ENCODE peak calls at places on chromosomes 4 and X, in four cellular contexts. One of them, this sample, is unnamed.
A peak's percentile ranks its signal among the peaks of the same experiment; 100 is the strongest.

GRCh38 chr4:77358315-77358928 is 201.4 kb downstream of the CCNG2 start:
- DNase-seq in breast epithelium: no peak
- DNase-seq in H54: peak; percentile 19
- DNase-seq in stomach: no peak
- DNase-seq in this sample: peak; percentile 29

GRCh38 chr4:14990484-14990883 is 11.8 kb upstream of the CPEB2 start:
- DNase-seq in breast epithelium: no peak
- DNase-seq in H54: no peak
- DNase-seq in stomach: no peak
- DNase-seq in this sample: no peak

GRCh38 chr4:3041192-3042142 is 32.9 kb downstream of the HTT-AS start:
- DNase-seq in breast epithelium: no peak
- DNase-seq in H54: no peak
- DNase-seq in stomach: peak; percentile 35
- DNase-seq in this sample: peak; percentile 91

GRCh38 chrX:107676559-107677378 is 48.5 kb downstream of the PRPS1 start:
- DNase-seq in breast epithelium: peak; percentile 91
- DNase-seq in H54: peak; percentile 44
- DNase-seq in stomach: peak; percentile 77
- DNase-seq in this sample: peak; percentile 94

GRCh38 chrX:150525061-150525919 is 43.1 kb upstream of the MTM1 start:
- DNase-seq in breast epithelium: peak; percentile 33
- DNase-seq in H54: no peak
- DNase-seq in stomach: peak; percentile 54
- DNase-seq in this sample: no peak

GRCh38 chrX:71911731-71912050 is 1.0 kb downstream of the NHSL2 start:
- DNase-seq in breast epithelium: no peak
- DNase-seq in H54: no peak
- DNase-seq in stomach: no peak
- DNase-seq in this sample: no peak

GRCh38 chr4:145153181-145153903 is 27.0 kb downstream of the OTUD4 start:
- DNase-seq in breast epithelium: no peak
- DNase-seq in H54: no peak
- DNase-seq in stomach: no peak
- DNase-seq in this sample: no peak

GRCh38 chr4:186201535-186202230 is 10.3 kb downstream of the CYP4V2 start:
- DNase-seq in breast epithelium: no peak
- DNase-seq in H54: no peak
- DNase-seq in stomach: peak; percentile 67
- DNase-seq in this sample: peak; percentile 60

GRCh38 chrX:98506907-98507306 is 1623.2 kb downstream of the RPA4 start:
- DNase-seq in breast epithelium: no peak
- DNase-seq in H54: no peak
- DNase-seq in stomach: no peak
- DNase-seq in this sample: no peak

GRCh38 chr4:172554588-172554987 is 614.0 kb upstream of the GALNT7 start:
- DNase-seq in breast epithelium: no peak
- DNase-seq in H54: no peak
- DNase-seq in stomach: no peak
- DNase-seq in this sample: no peak

GRCh38 chrX:2673611-2674010 is 17.5 kb upstream of the CD99 start:
- DNase-seq in breast epithelium: no peak
- DNase-seq in H54: no peak
- DNase-seq in stomach: no peak
- DNase-seq in this sample: no peak

GRCh38 chrX:132037479-132037993 is 14.4 kb downstream of the STK26 start:
- DNase-seq in breast epithelium: no peak
- DNase-seq in H54: no peak
- DNase-seq in stomach: no peak
- DNase-seq in this sample: no peak

GRCh38 chr4:159227984-159228383 is 125.1 kb downstream of the RAPGEF2 start:
- DNase-seq in breast epithelium: peak; percentile 65
- DNase-seq in H54: peak; percentile 9
- DNase-seq in stomach: peak; percentile 80
- DNase-seq in this sample: no peak

GRCh38 chr4:1512738-1513660 is 106.8 kb upstream of the NKX1-1 start:
- DNase-seq in breast epithelium: no peak
- DNase-seq in H54: no peak
- DNase-seq in stomach: peak; percentile 62
- DNase-seq in this sample: no peak

GRCh38 chrX:295136-295535 is 14.0 kb downstream of the PLCXD1 start:
- DNase-seq in breast epithelium: no peak
- DNase-seq in H54: no peak
- DNase-seq in stomach: no peak
- DNase-seq in this sample: no peak

GRCh38 chr4:128285085-128286023 is 2.3 kb downstream of the PGRMC2 start:
- DNase-seq in breast epithelium: no peak
- DNase-seq in H54: no peak
- DNase-seq in stomach: no peak
- DNase-seq in this sample: no peak

GRCh38 chr4:165709526-165709925 is 163.5 kb upstream of the TLL1 start:
- DNase-seq in breast epithelium: no peak
- DNase-seq in H54: no peak
- DNase-seq in stomach: no peak
- DNase-seq in this sample: no peak

GRCh38 chr4:182507808-182508207 is 264.6 kb downstream of the TENM3 start:
- DNase-seq in breast epithelium: no peak
- DNase-seq in H54: no peak
- DNase-seq in stomach: no peak
- DNase-seq in this sample: no peak

GRCh38 chrX:16664626-16665025 is 14.7 kb downstream of the S100G start:
- DNase-seq in breast epithelium: no peak
- DNase-seq in H54: no peak
- DNase-seq in stomach: no peak
- DNase-seq in this sample: no peak

GRCh38 chr4:155954118-155954503 is 445 bp upstream of the CTSO start:
- DNase-seq in breast epithelium: no peak
- DNase-seq in H54: no peak
- DNase-seq in stomach: no peak
- DNase-seq in this sample: no peak

GRCh38 chrX:71111851-71112468 is 583 bp upstream of the IL2RG start:
- DNase-seq in breast epithelium: no peak
- DNase-seq in H54: no peak
- DNase-seq in stomach: no peak
- DNase-seq in this sample: peak; percentile 73

GRCh38 chrX:65837875-65838549 is 170.6 kb downstream of the MSN start:
- DNase-seq in breast epithelium: no peak
- DNase-seq in H54: no peak
- DNase-seq in stomach: no peak
- DNase-seq in this sample: peak; percentile 20

GRCh38 chr4:32025840-32026459 is 1305.8 kb downstream of the PCDH7 start:
- DNase-seq in breast epithelium: no peak
- DNase-seq in H54: peak; percentile 1
- DNase-seq in stomach: no peak
- DNase-seq in this sample: no peak

GRCh38 chr4:126890994-126891393 is 741.8 kb upstream of the INTU start:
- DNase-seq in breast epithelium: no peak
- DNase-seq in H54: no peak
- DNase-seq in stomach: no peak
- DNase-seq in this sample: no peak

GRCh38 chr4:76377922-76378321 is 43.0 kb downstream of the CCDC158 start:
- DNase-seq in breast epithelium: no peak
- DNase-seq in H54: no peak
- DNase-seq in stomach: peak; percentile 56
- DNase-seq in this sample: peak; percentile 58

GRCh38 chr4:96293806-96294205 is 453.9 kb downstream of the PDHA2 start:
- DNase-seq in breast epithelium: no peak
- DNase-seq in H54: no peak
- DNase-seq in stomach: no peak
- DNase-seq in this sample: no peak

GRCh38 chr4:17769406-17770174 is 11.8 kb downstream of the FAM184B start:
- DNase-seq in breast epithelium: no peak
- DNase-seq in H54: no peak
- DNase-seq in stomach: no peak
- DNase-seq in this sample: no peak

GRCh38 chrX:63471004-63471403 is 119.9 kb upstream of the SPIN4 start:
- DNase-seq in breast epithelium: no peak
- DNase-seq in H54: no peak
- DNase-seq in stomach: no peak
- DNase-seq in this sample: peak; percentile 22

GRCh38 chrX:480861-481417 is 94.2 kb upstream of the PPP2R3B start:
- DNase-seq in breast epithelium: no peak
- DNase-seq in H54: no peak
- DNase-seq in stomach: no peak
- DNase-seq in this sample: no peak

DNA sequence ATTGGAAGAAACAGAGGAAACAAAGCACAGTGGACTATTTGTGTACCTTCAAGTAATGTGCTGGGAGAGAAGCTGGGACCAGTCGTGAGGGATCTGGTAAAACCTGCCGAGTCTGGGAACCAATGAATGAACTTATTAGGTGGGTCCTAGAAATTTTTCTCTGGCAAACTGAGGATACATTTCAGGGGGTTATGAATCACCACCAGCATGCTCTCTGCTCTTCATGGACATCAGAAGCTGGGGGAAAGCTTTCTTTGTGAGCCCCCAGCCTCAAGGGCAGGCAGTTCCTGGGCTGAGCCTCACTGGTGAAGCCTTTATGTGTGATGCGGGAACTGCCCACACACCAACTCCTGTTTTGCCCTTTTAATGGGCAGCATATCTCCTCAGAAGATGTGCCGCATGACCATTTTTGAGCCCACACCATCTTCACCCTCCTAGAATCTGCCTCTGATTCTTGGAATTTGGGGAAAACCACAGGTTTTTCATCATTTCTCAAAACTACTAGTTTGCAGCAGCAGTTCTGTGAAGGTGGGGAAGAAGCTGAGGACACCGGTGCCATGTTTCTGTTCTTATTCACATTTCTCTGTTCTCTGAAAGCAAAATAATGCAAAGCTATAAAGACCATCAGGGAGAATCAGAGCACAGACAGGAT is 95.5 kb upstream of the ENPP6 start:
- DNase-seq in breast epithelium: no peak
- DNase-seq in H54: no peak
- DNase-seq in stomach: no peak
- DNase-seq in this sample: no peak
- TF ChIP-seq POLR2A in breast epithelium: no peak
- TF ChIP-seq POLR2A in H54: no peak
- TF ChIP-seq POLR2A in stomach: no peak
- TF ChIP-seq POLR2A in this sample: no peak

GRCh38 chr4:11691236-11691635 is 262.5 kb upstream of the HS3ST1 start:
- DNase-seq in breast epithelium: no peak
- DNase-seq in H54: no peak
- DNase-seq in stomach: no peak
- DNase-seq in this sample: no peak

GRCh38 chr4:11687727-11688126 is 259.0 kb upstream of the HS3ST1 start:
- DNase-seq in breast epithelium: no peak
- DNase-seq in H54: no peak
- DNase-seq in stomach: no peak
- DNase-seq in this sample: no peak

GRCh38 chr4:11685481-11685880 is 256.8 kb upstream of the HS3ST1 start:
- DNase-seq in breast epithelium: no peak
- DNase-seq in H54: no peak
- DNase-seq in stomach: no peak
- DNase-seq in this sample: no peak
- TF ChIP-seq POLR2A in breast epithelium: no peak
- TF ChIP-seq POLR2A in H54: no peak
- TF ChIP-seq POLR2A in stomach: no peak
- TF ChIP-seq POLR2A in this sample: no peak

GRCh38 chrX:12974797-12975669 is at the start of gene TMSB4X:
- DNase-seq in breast epithelium: peak; percentile 73
- DNase-seq in H54: no peak
- DNase-seq in stomach: peak; percentile 87
- DNase-seq in this sample: peak; percentile 92

GRCh38 chrX:12974217-12974796 is 603 bp upstream of the TMSB4X start:
- DNase-seq in breast epithelium: peak; percentile 32
- DNase-seq in H54: no peak
- DNase-seq in stomach: peak; percentile 69
- DNase-seq in this sample: peak; percentile 91

GRCh38 chrX:12972867-12973560 is 1.9 kb upstream of the TMSB4X start:
- DNase-seq in breast epithelium: no peak
- DNase-seq in H54: no peak
- DNase-seq in stomach: no peak
- DNase-seq in this sample: no peak

GRCh38 chrX:12972239-12972638 is 2.7 kb upstream of the TMSB4X start:
- DNase-seq in breast epithelium: no peak
- DNase-seq in H54: no peak
- DNase-seq in stomach: no peak
- DNase-seq in this sample: peak; percentile 54

DNA sequence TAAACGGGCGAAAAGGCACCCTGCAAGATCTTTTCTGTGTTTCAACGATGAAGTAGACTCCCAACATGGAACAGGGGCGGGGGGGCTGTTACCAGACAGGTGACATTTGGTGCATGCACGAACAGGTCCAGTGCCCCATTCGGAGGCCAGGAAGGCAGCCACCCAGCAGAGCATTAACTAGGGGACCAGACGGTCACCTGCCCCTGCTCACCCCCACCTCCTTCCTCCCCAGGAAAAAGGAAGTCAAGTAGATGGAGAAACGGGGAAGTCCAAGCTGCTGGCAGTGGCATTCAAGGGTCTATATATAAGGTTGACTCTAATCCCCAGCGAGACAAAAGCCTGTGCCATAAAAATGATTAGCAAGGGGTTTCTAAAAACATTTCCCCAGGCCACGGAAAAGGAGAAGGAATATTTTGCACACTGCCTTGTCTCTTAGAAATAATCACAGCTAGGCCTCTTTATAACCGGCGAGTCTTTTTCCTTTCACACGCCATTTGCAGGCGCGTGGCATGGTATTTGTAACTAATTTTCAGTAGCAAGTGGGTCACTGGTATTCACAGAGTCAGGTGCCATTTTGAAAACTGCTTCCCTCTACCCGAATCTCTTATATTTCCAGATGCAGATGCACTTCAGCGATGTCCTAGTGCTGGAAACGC is 1.2 kb upstream of the TMSB4X start:
- DNase-seq in breast epithelium: no peak
- DNase-seq in H54: no peak
- DNase-seq in stomach: peak; percentile 50
- DNase-seq in this sample: peak; percentile 66
- TF ChIP-seq POLR2A in breast epithelium: no peak
- TF ChIP-seq POLR2A in H54: no peak
- TF ChIP-seq POLR2A in stomach: no peak
- TF ChIP-seq POLR2A in this sample: no peak

DNA sequence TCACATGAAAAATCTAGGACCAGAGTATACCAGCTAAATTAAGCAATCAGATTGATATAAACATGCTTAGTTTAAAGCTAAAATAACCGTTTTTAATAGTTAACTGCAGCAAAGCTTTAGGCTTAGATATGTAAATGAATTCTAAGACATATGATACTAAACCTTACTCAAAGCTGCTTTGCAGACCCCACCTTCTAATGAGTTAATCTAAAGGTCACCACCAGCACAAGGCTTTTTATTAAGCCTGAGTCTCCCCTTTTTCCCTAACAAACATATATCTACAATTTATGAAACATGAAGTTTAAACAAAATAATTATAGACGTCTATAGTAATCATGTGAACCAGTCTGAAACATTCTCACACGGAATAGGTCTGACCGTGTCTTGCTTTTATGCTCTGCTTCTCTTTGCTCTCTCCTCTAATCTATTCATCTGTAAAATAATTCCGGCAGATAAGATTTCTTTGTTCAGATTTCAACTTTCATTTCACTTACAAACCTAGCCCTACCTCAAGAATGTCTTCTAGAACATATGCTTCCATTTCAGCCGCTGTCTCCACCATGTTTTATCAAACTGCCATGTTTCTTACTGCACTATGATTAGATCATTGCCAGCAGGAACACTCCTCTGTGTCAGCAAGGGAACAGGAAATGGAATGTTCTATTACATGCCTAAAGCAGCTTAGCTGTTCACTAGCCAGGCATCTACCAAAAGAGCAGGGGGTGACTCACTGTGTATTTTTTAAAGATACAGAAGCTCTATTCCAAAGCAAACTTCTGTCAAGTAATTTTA is 35.9 kb downstream of the ANKRD17 start:
- DNase-seq in breast epithelium: peak; percentile 56
- DNase-seq in H54: peak; percentile 35
- DNase-seq in stomach: peak; percentile 52
- DNase-seq in this sample: peak; percentile 89
- TF ChIP-seq POLR2A in breast epithelium: no peak
- TF ChIP-seq POLR2A in H54: no peak
- TF ChIP-seq POLR2A in stomach: no peak
- TF ChIP-seq POLR2A in this sample: peak; percentile 70

This sample was measured in NB4.